ENCODE peak calls at places on chromosomes 11 and 22, in seven cellular contexts. G is choroid plexus epithelial cell; Q is PC-3; Z is chondrocyte; E is NCI-H510A treated with DMSO at 0.1 percent for 48 hours; S is CD8-positive, alpha-beta T cell; F is HCEC 1CT. L is an unnamed sample.
A peak's percentile ranks its signal among the peaks of the same experiment; 100 is the strongest.

GRCh38 chr22:17968126-17968525 is 56.2 kb downstream of the MICAL3 start:
- DNase-seq in Q (no peak), S (no peak), E (peak; percentile 79), F (no peak), Z (no peak), G (no peak), L (no peak)

GRCh38 chr22:32817137-32817536 is 15.6 kb downstream of the TIMP3 start:
- DNase-seq in F (no peak), Z (no peak), S (no peak), E (no peak), Q (no peak), G (no peak), L (no peak)

GRCh38 chr22:37776639-37777005 is 31.1 kb upstream of the GCAT start:
- DNase-seq in G (no peak), F (no peak), E (no peak), Z (no peak), S (no peak), Q (no peak), L (no peak)

GRCh38 chr22:49764151-49764581 is 63.5 kb downstream of the BRD1 start:
- DNase-seq in G (no peak), F (no peak), E (no peak), Q (no peak), Z (peak; percentile 92), S (no peak), L (no peak)

GRCh38 chr22:44543781-44544181 is 45.7 kb upstream of the RTL6 start:
- DNase-seq in Z (no peak), G (no peak), S (no peak), F (no peak), E (no peak), Q (no peak), L (no peak)

GRCh38 chr11:3341298-3341697 is 37.6 kb downstream of the ZNF195 start:
- DNase-seq in Z (no peak), E (no peak), Q (peak; percentile 65), F (no peak), S (peak; percentile 70), G (peak; percentile 59), L (peak; percentile 43)

GRCh38 chr22:42895087-42895486 is 38.0 kb upstream of the ARFGAP3 start:
- DNase-seq in E (no peak), S (no peak), G (no peak), Z (no peak), F (no peak), Q (no peak), L (no peak)

GRCh38 chr11:746289-747175 is 732 bp upstream of the TALDO1 start:
- DNase-seq in E (peak; percentile 38), Q (peak; percentile 56), G (peak; percentile 14), Z (no peak), F (peak; percentile 3), S (no peak), L (peak; percentile 44)